ENCODE peak calls at places on chromosome 6, in eight cellular contexts. Z, O, J, E, S, I, D and N are unnamed samples.

GRCh38 chr6:143059616-143060353 is 904 bp upstream of the AIG1 start:
- DNase-seq in Z (peak), O (no peak), J (no peak), E (no peak), S (no peak), I (no peak), D (peak), N (peak)

GRCh38 chr6:131398176-131398575 is 174.8 kb upstream of the ARG1 start:
- DNase-seq in Z (no peak), O (no peak), J (no peak), E (no peak), S (no peak), I (no peak), D (no peak), N (no peak)

GRCh38 chr6:83860347-83860731 is 850 bp downstream of the CYB5R4 start:
- DNase-seq in Z (no peak), O (no peak), J (no peak), E (no peak), S (no peak), I (no peak), D (no peak), N (no peak)

GRCh38 chr6:2037230-2037926 is 208.0 kb downstream of the GMDS start:
- DNase-seq in Z (no peak), O (no peak), J (no peak), E (no peak), S (no peak), I (no peak), D (no peak), N (no peak)

GRCh38 chr6:139392834-139393233 is 18.4 kb upstream of the CITED2 start:
- DNase-seq in Z (no peak), O (no peak), J (no peak), E (no peak), S (no peak), I (no peak), D (no peak), N (peak)

GRCh38 chr6:157962601-157963084 is 19.0 kb upstream of the SYNJ2 start:
- DNase-seq in Z (no peak), O (no peak), J (peak), E (no peak), S (no peak), I (no peak), D (peak), N (no peak)

GRCh38 chr6:41757268-41757667 is 10.1 kb upstream of the PGC start:
- DNase-seq in Z (no peak), O (no peak), J (no peak), E (no peak), S (no peak), I (no peak), D (no peak), N (no peak)

GRCh38 chr6:129133770-129134192 is 250.8 kb downstream of the LAMA2 start:
- DNase-seq in Z (no peak), O (no peak), J (no peak), E (no peak), S (no peak), I (no peak), D (no peak), N (no peak)

GRCh38 chr6:72216222-72217106 is 330.1 kb downstream of the RIMS1 start:
- DNase-seq in Z (no peak), O (no peak), J (no peak), E (no peak), S (no peak), I (no peak), D (no peak), N (no peak)